ENCODE peak calls at places on chromosomes 11 and 22, in nine cellular contexts. Z, R, V, C, H, P, J, A and X are unnamed samples.

GRCh38 chr11:76629853-76630599 is 40.5 kb downstream of the LRRC32 start:
- DNase-seq in C (no peak), P (no peak), H (peak; percentile 84), J (no peak), V (peak; percentile 74), R (no peak), Z (peak; percentile 37), A (no peak), X (peak; percentile 75)

GRCh38 chr22:46390652-46391301 is 55.3 kb downstream of the TRMU start:
- DNase-seq in C (no peak), V (no peak), R (no peak), P (no peak), A (no peak), Z (peak; percentile 91), J (no peak), H (peak; percentile 63), X (no peak)

GRCh38 chr11:75320046-75320618 is 31.3 kb downstream of the ARRB1 start:
- DNase-seq in A (no peak), V (no peak), Z (no peak), H (no peak), J (no peak), C (no peak), R (no peak), P (no peak), X (peak; percentile 32)

GRCh38 chr11:115360186-115360824 is 143.9 kb downstream of the CADM1 start:
- DNase-seq in P (no peak), R (no peak), V (no peak), Z (no peak), H (no peak), C (no peak), J (no peak), A (peak; percentile 26), X (no peak)

GRCh38 chr22:37331034-37331428 is 48.7 kb downstream of the CYTH4 start:
- DNase-seq in C (no peak), V (no peak), Z (no peak), H (no peak), J (no peak), A (peak; percentile 43), R (no peak), P (no peak), X (no peak)

GRCh38 chr11:70757241-70757640 is 358.9 kb downstream of the CTTN start:
- DNase-seq in R (no peak), J (no peak), A (no peak), H (no peak), Z (no peak), C (no peak), V (no peak), P (no peak), X (no peak)

GRCh38 chr11:19970944-19971343 is 189.3 kb downstream of the DBX1 start:
- DNase-seq in R (no peak), P (no peak), J (no peak), H (no peak), Z (no peak), V (no peak), A (no peak), C (peak; percentile 7), X (no peak)

GRCh38 chr22:37175414-37176144 is 12.5 kb downstream of the C1QTNF6 start:
- DNase-seq in C (no peak), R (no peak), P (no peak), H (no peak), Z (peak; percentile 7), J (no peak), V (peak; percentile 56), A (no peak), X (peak; percentile 45)

GRCh38 chr11:121936781-121937447 is 179.1 kb downstream of the BLID start:
- DNase-seq in R (no peak), A (no peak), C (no peak), P (no peak), H (no peak), Z (no peak), J (no peak), V (no peak), X (no peak)

GRCh38 chr11:62611705-62612365 is 740 bp downstream of the EML3 start:
- DNase-seq in H (peak; percentile 63), C (peak; percentile 61), J (peak; percentile 16), P (peak; percentile 36), R (no peak), A (peak; percentile 71), V (peak; percentile 81), Z (peak; percentile 65), X (peak; percentile 70)

GRCh38 chr22:31585161-31585859 is 76.7 kb downstream of the PISD start:
- DNase-seq in H (no peak), P (no peak), A (peak; percentile 69), R (no peak), J (no peak), Z (no peak), V (no peak), C (no peak), X (no peak)

GRCh38 chr22:48869161-48869560 is 958.5 kb downstream of the BRD1 start:
- DNase-seq in R (no peak), J (no peak), A (no peak), H (no peak), C (no peak), V (peak; percentile 32), P (no peak), Z (no peak), X (peak; percentile 24)

GRCh38 chr11:74388678-74389327 is 9.4 kb downstream of the PGM2L1 start:
- DNase-seq in V (no peak), H (peak; percentile 22), P (peak; percentile 21), R (peak; percentile 77), C (peak; percentile 66), A (peak; percentile 66), J (peak; percentile 22), Z (peak; percentile 69), X (no peak)

GRCh38 chr11:59849129-59849528 is 3.8 kb upstream of the CBLIF start:
- DNase-seq in J (no peak), R (no peak), A (peak; percentile 8), P (no peak), V (no peak), H (no peak), Z (peak; percentile 12), C (no peak), X (no peak)

GRCh38 chr11:86666193-86666592 is 6.2 kb downstream of the ME3 start:
- DNase-seq in R (no peak), V (no peak), Z (no peak), C (no peak), J (no peak), A (no peak), H (no peak), P (no peak), X (no peak)

GRCh38 chr11:20937826-20938225 is 268.4 kb downstream of the NELL1 start:
- DNase-seq in A (no peak), P (no peak), C (no peak), R (no peak), Z (no peak), J (no peak), V (no peak), H (no peak), X (no peak)

DNA sequence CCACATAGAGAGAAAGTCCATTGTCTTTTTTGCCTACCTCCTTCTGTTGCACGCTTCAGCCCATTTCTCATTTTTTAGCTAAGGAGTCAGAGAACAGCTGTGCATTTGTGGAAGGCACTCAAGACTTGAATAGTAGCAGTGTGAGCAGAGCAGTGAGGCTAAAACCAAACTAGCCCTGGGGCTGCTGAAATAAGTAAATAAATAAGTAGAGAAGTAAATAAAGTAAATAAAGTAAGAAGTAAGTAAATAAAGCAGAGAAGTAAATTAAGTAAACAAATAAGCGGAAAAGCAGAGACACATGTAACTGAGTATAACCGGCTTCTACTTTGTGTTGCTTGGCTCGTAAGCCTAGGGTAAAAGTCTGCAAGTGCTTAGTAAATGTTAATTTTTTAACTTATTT is 2.4 kb upstream of the OR52L1 start:
- DNase-seq in V (no peak), Z (no peak), R (no peak), J (no peak), A (no peak), C (no peak), H (no peak), P (no peak), X (no peak)
- H3K4me1 ChIP-seq in V (no peaks in the 10 kb centered on the region), Z (no peaks in the 10 kb centered on the region), R (no peaks in the 10 kb centered on the region), J (no peaks in the 10 kb centered on the region), A (no peaks in the 10 kb centered on the region), C (no peaks in the 10 kb centered on the region), H (no peaks in the 10 kb centered on the region), P (no peaks in the 10 kb centered on the region), X (no peaks in the 10 kb centered on the region)

DNA sequence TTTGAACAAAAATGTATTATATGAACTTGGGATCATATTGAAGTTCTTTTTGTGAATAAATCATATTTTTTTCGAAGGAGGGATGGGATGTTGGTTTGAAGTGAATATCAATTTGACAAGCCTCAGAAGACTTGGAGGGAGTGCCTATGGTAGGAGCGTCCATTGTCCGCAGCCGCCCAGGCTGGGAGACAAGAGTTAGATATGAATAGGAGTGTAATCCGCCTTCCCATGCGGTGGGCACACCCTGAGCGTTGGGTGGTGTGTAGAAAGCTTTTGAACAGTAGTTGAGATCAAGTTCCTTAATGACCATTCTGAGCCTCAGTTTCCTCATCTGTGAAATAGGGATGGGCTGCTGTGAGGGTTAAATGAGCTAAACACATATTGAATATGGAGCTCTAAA is 7.0 kb downstream of the CD82 start:
- DNase-seq in R (no peak), A (no peak), V (no peak), J (no peak), P (no peak), Z (no peak), H (no peak), C (no peak), X (no peak)
- H3K4me1 ChIP-seq in R (peaks cover 2% of the 10 kb centered on the region), A (peaks cover 64% of the 10 kb centered on the region), V (peaks cover 79% of the 10 kb centered on the region), J (peaks cover 96% of the 10 kb centered on the region), P (peaks cover 6% of the 10 kb centered on the region), Z (peaks cover 34% of the 10 kb centered on the region), H (peaks cover 95% of the 10 kb centered on the region), C (peaks cover 100% of the 10 kb centered on the region), X (peaks cover 89% of the 10 kb centered on the region)

GRCh38 chr22:23286296-23286695 is 106.0 kb downstream of the BCR start:
- DNase-seq in Z (no peak), P (no peak), A (no peak), H (no peak), C (no peak), R (no peak), V (no peak), J (no peak), X (no peak)

GRCh38 chr22:23285236-23285635 is 104.9 kb downstream of the BCR start:
- DNase-seq in H (no peak), Z (no peak), R (no peak), P (no peak), V (no peak), J (no peak), A (no peak), C (no peak), X (no peak)

GRCh38 chr22:23287136-23288095 is 107.1 kb downstream of the BCR start:
- DNase-seq in V (no peak), J (no peak), H (no peak), C (no peak), A (no peak), P (no peak), R (no peak), Z (no peak), X (no peak)

GRCh38 chr22:23284504-23285033 is 104.3 kb downstream of the BCR start:
- DNase-seq in A (no peak), H (no peak), Z (no peak), C (no peak), V (no peak), J (no peak), P (no peak), R (no peak), X (no peak)

GRCh38 chr22:23285734-23286133 is 105.4 kb downstream of the BCR start:
- DNase-seq in H (no peak), C (no peak), J (no peak), Z (no peak), V (no peak), P (no peak), R (no peak), A (peak; percentile 86), X (no peak)
- H3K4me1 ChIP-seq in H (peaks cover 10% of the 10 kb centered on the region), C (no peaks in the 10 kb centered on the region), J (peaks cover 11% of the 10 kb centered on the region), Z (peaks cover 12% of the 10 kb centered on the region), V (peaks cover 16% of the 10 kb centered on the region), P (peaks cover 19% of the 10 kb centered on the region), R (no peaks in the 10 kb centered on the region), A (peaks cover 30% of the 10 kb centered on the region), X (peaks cover 35% of the 10 kb centered on the region)

GRCh38 chr22:26483043-26483438 is 542 bp downstream of the HPS4 start:
- DNase-seq in P (no peak), H (no peak), J (no peak), R (no peak), Z (no peak), V (no peak), A (no peak), C (no peak), X (no peak)
- H3K4me1 ChIP-seq in P (peaks cover 17% of the 10 kb centered on the region), H (peaks cover 64% of the 10 kb centered on the region), J (peaks cover 57% of the 10 kb centered on the region), R (peaks cover 17% of the 10 kb centered on the region), Z (peaks cover 65% of the 10 kb centered on the region), V (peaks cover 58% of the 10 kb centered on the region), A (peaks cover 11% of the 10 kb centered on the region), C (peaks cover 91% of the 10 kb centered on the region), X (peaks cover 68% of the 10 kb centered on the region)